ENCODE peak calls at places on chromosome 4, in seven cellular contexts. W is stimulated activated naive CD4-positive, alpha-beta T cell treated with Interleukin-2 at 50 U/mL for 16 hours; P is left cardiac atrium; L is stimulated activated CD4-positive, alpha-beta T cell treated with anti-CD3 and anti-CD28 coated beads, TNF-alpha, amount 100 ng/mL, for 24 hours; K is heart right ventricle; M is NCI-H2081; Z is T-helper 9 cell. V is an unnamed sample.

GRCh38 chr4:169658970-169659735 is 38.8 kb downstream of the CLCN3 start:
- DNase-seq in P (no peak), Z (no peak), L (no peak), W (no peak), M (no peak), K (no peak), V (no peak)

GRCh38 chr4:169054879-169055278 is 44.8 kb upstream of the CBR4 start:
- DNase-seq in W (no peak), P (no peak), L (no peak), M (no peak), K (no peak), Z (no peak), V (no peak)

GRCh38 chr4:72313121-72313520 is 255.9 kb downstream of the ADAMTS3 start:
- DNase-seq in L (no peak), W (no peak), K (peak), Z (no peak), M (no peak), P (no peak), V (no peak)

GRCh38 chr4:97498875-97499274 is 644.4 kb downstream of the STPG2 start:
- DNase-seq in M (no peak), W (no peak), K (no peak), P (no peak), L (no peak), Z (no peak), V (no peak)

GRCh38 chr4:116342143-116342542 is 743.2 kb downstream of the TRAM1L1 start:
- DNase-seq in K (no peak), W (no peak), L (no peak), P (no peak), Z (no peak), M (no peak), V (no peak)

GRCh38 chr4:84855774-84856173 is 110.7 kb downstream of the WDFY3 start:
- DNase-seq in L (no peak), P (no peak), M (no peak), K (no peak), W (no peak), Z (no peak), V (no peak)

GRCh38 chr4:123018391-123018755 is 96.0 kb upstream of the NUDT6 start:
- DNase-seq in M (no peak), L (no peak), K (no peak), P (no peak), W (no peak), Z (no peak), V (no peak)

GRCh38 chr4:10183462-10183861 is 66.9 kb upstream of the WDR1 start:
- DNase-seq in P (no peak), Z (no peak), K (no peak), M (no peak), L (no peak), W (no peak), V (no peak)

GRCh38 chr4:2825740-2826139 is 17.9 kb upstream of the ADD1 start:
- DNase-seq in L (no peak), K (no peak), M (no peak), P (peak), Z (no peak), W (no peak), V (no peak)

GRCh38 chr4:119518915-119519410 is 109.6 kb downstream of the PDE5A start:
- DNase-seq in M (no peak), L (no peak), Z (no peak), P (no peak), W (no peak), K (no peak), V (no peak)

V was measured in right atrium auricular region.